ENCODE peak calls at places on chromosomes 13 and 19, in ten cellular contexts. L, M, Y, Q, W, F, J, A, K and C are unnamed samples.
A peak's percentile ranks its signal among the peaks of the same experiment; 100 is the strongest.

GRCh38 chr13:110409581-110409992 is 102.5 kb downstream of the COL4A2 start:
- DNase-seq in J (no peak), L (no peak), Y (peak; percentile 44), K (peak; percentile 96), Q (no peak), F (no peak), W (no peak), A (no peak), M (no peak), C (no peak)

GRCh38 chr19:15048128-15048527 is 1.2 kb upstream of the CASP14 start:
- DNase-seq in A (no peak), Q (no peak), L (no peak), F (no peak), K (no peak), J (no peak), M (no peak), Y (no peak), W (no peak), C (no peak)

GRCh38 chr19:41597600-41598041 is 21.7 kb downstream of the CEACAM21 start:
- DNase-seq in M (peak; percentile 73), Q (peak; percentile 60), W (peak; percentile 59), Y (peak; percentile 62), F (peak; percentile 79), K (peak; percentile 73), A (peak; percentile 72), L (peak; percentile 16), J (peak; percentile 61), C (no peak)

GRCh38 chr13:21344662-21345176 is 114.4 kb downstream of the ZDHHC20 start:
- DNase-seq in M (no peak), L (no peak), W (no peak), K (no peak), Q (peak; percentile 12), Y (no peak), A (no peak), J (no peak), F (no peak), C (no peak)

GRCh38 chr19:41537789-41538188 is 38.2 kb upstream of the CEACAM21 start:
- DNase-seq in A (no peak), M (no peak), J (no peak), F (no peak), L (no peak), W (no peak), K (peak; percentile 36), Y (no peak), Q (no peak), C (no peak)

GRCh38 chr19:50551713-50552187 is 16.5 kb downstream of the LRRC4B start:
- DNase-seq in F (no peak), K (no peak), Y (no peak), W (peak; percentile 35), A (no peak), M (no peak), Q (no peak), J (no peak), L (no peak), C (no peak)

GRCh38 chr19:2640563-2641331 is 61.7 kb downstream of the GNG7 start:
- DNase-seq in L (no peak), F (no peak), Q (no peak), M (no peak), Y (no peak), J (no peak), K (no peak), W (no peak), A (no peak), C (no peak)

GRCh38 chr19:14366529-14366928 is 14.7 kb upstream of the ADGRE5 start:
- DNase-seq in Y (peak; percentile 88), Q (peak; percentile 86), M (peak; percentile 88), K (peak; percentile 76), A (peak; percentile 95), L (no peak), J (peak; percentile 34), F (peak; percentile 94), W (peak; percentile 47), C (peak; percentile 82)

DNA sequence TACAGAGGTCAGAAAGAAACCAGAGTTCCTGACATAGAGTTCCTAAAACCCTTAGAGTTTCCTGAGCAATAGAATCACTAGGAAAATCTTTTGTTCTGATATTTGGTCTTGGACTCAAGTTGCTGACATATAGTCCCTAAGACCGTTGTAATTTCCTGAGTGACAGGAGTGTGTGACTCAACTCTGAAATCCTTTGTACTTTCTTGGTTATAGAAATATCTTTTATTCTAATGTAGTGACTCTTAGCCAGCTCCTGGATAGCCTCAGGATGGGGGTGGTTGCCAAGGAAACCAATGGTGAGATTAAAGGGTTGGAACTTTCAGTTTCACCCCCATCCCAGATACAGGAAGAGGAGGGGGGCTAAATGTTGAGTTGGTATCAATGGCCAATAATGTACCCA is 41.9 kb downstream of the MBD3L2B start:
- DNase-seq in F (no peak), Y (no peak), W (no peak), Q (no peak), K (no peak), M (no peak), J (no peak), A (no peak), L (no peak), C (no peak)
- TF ChIP-seq CTCF in F (no peak), Y (no peak), W (no peak), Q (no peak), K (no peak), M (no peak), J (no peak), A (no peak), L (no peak), C (no peak)

DNA sequence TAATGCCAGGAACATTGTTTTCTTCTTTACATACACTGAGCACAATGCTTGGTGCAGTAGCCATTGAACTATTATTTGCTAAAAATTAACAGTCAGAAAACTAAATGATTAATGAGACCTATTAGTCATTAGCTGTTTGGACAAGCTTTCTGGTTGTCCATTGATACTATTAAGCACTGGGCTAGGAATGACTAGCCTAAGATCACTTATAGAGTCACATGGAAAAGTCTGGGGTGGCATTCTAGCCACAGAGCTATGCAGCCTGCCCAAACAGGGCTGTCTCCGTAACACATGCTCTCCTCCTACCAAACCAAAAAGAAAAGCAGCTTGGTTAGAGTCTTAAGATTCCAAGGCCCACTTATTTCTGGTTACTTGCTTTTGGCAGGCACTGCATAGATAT is 193.5 kb upstream of the NBEA start:
- DNase-seq in K (no peak), Y (peak; percentile 73), J (no peak), W (no peak), F (no peak), A (no peak), M (no peak), Q (no peak), L (no peak), C (no peak)
- TF ChIP-seq CTCF in K (no peak), Y (no peak), J (no peak), W (no peak), F (no peak), A (no peak), M (no peak), Q (no peak), L (no peak), C (no peak)

GRCh38 chr13:100495455-100495854 is 93.1 kb downstream of the GGACT start:
- DNase-seq in K (no peak), Y (no peak), A (no peak), Q (no peak), F (no peak), J (no peak), L (no peak), M (no peak), W (no peak), C (no peak)

GRCh38 chr13:100493418-100493817 is 95.2 kb downstream of the GGACT start:
- DNase-seq in L (peak; percentile 62), A (no peak), W (no peak), Q (no peak), M (no peak), Y (no peak), K (no peak), J (no peak), F (no peak), C (no peak)

GRCh38 chr13:100490692-100491091 is 97.9 kb downstream of the GGACT start:
- DNase-seq in Q (no peak), Y (no peak), K (no peak), J (no peak), W (peak; percentile 13), M (no peak), L (no peak), F (no peak), A (no peak), C (no peak)

DNA sequence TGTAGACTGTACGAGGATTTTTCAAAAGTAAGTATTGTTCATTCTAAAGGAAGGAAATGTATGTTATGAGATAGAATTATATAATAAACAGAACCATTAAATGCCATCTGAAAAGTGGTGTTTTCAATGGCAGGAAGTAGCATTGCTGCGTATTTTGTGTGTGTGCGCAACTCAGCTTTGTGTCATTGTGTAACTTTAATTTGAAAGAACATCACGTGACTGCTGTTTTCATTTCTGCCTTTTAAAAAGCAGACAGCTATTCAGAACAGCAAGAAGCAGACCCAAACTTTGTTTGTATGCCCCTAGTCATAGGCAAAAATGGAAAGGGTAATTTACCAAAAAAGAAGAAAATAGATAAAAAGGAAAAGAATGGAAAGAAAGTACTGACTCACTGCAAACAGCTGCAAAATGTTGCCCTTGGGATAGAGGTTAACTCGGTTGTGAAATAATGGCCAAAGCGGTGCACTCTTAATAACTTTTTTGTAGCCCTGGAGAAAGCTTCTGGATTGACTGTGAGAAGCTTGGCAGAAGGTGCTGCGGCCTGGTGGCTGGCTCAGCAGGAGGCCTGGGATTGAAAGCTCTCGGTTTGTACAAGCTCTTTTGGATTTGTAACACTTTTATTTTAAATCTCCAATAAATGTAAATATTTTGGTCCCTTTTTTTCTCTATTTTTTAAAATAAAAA is 97.3 kb downstream of the GGACT start:
- DNase-seq in M (no peak), Q (no peak), Y (no peak), F (no peak), A (no peak), L (peak; percentile 59), W (no peak), J (peak; percentile 20), K (peak; percentile 42), C (no peak)
- TF ChIP-seq CTCF in M (no peak), Q (no peak), Y (no peak), F (no peak), A (no peak), L (peak; percentile 27), W (no peak), J (no peak), K (peak; percentile 42), C (no peak)

GRCh38 chr13:49789961-49790360 is 2.5 kb downstream of the KPNA3 start:
- DNase-seq in F (no peak), K (no peak), W (no peak), A (no peak), M (no peak), L (no peak), Y (no peak), J (no peak), Q (no peak), C (no peak)

GRCh38 chr13:49791214-49791752 is 1.2 kb downstream of the KPNA3 start:
- DNase-seq in Y (peak; percentile 39), J (no peak), M (no peak), L (no peak), A (no peak), W (no peak), F (no peak), Q (peak; percentile 1), K (peak; percentile 5), C (no peak)

GRCh38 chr13:49791753-49792549 is 531 bp downstream of the KPNA3 start:
- DNase-seq in K (peak; percentile 39), M (peak; percentile 62), J (no peak), A (peak; percentile 47), F (peak; percentile 37), W (peak; percentile 67), Q (peak; percentile 30), Y (peak; percentile 22), L (no peak), C (no peak)

DNA sequence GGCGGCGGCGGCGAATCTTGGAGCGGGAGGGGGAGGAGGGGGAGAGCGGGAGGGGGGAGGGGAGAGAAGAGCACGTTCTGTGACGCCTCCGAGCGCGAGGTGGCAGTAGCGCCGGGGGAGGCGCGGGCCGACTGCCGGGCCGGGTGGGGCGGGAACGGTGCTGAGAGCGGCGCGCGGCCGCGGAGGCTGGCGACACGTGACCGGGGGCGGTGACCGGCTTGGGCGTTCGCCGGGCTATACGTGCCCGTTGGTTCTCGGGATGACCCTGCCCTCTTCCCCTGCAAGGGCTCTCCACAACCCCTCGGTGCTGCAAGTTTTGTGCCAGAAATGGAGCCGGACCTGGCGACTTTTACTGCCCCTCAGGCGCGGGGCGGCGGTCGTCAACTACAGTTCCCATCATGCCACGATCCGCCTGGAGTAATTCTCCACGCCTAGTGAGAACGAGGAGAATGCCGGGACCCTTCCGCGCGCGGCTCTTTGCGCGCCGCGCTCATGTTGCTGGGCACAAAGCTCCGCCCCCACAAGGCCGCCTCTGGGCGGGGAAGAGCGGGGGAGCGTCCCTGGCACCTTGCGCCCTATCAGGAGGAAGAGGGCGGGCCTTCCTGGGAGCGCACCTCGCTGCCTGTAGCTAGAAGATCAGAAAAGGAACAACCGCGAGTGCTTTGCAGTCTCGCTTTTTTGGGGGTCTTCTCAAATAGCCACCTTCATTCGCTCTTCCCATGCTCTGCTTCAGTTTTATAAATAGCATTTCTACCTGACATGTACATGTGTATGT is at the start of gene KPNA3:
- DNase-seq in L (peak; percentile 84), J (peak; percentile 91), Y (peak; percentile 88), Q (peak; percentile 94), W (peak; percentile 95), M (peak; percentile 97), F (peak; percentile 92), K (peak; percentile 93), A (peak; percentile 97), C (peak; percentile 87)
- TF ChIP-seq CTCF in L (no peak), J (peak; percentile 24), Y (peak; percentile 19), Q (no peak), W (no peak), M (peak; percentile 37), F (peak; percentile 35), K (peak; percentile 0), A (no peak), C (no peak)